ENCODE peak calls at places on chromosome 1, in five cellular contexts. M is mesendoderm; Z is neural progenitor cell; A is CD8-positive, alpha-beta T cell; Q is NCI-H1092 treated with DMSO at 0.1 percent for 48 hours. S is an unnamed sample.

GRCh38 chr1:87333692-87334347 is 5.1 kb downstream of the LMO4 start:
- DNase-seq in M (no peak), Z (no peak), A (no peak), Q (no peak), S (no peak)

GRCh38 chr1:92442351-92442750 is 44.4 kb downstream of the GFI1 start:
- DNase-seq in M (no peak), Z (no peak), A (no peak), Q (no peak), S (no peak)

GRCh38 chr1:46447499-46448108 is 42.0 kb upstream of the DMBX1 start:
- DNase-seq in M (no peak), Z (no peak), A (no peak), Q (no peak), S (peak)

GRCh38 chr1:67393240-67393639 is 37.0 kb downstream of the SERBP1 start:
- DNase-seq in M (peak), Z (no peak), A (no peak), Q (peak), S (no peak)

GRCh38 chr1:236534164-236534651 is 10.4 kb downstream of the LGALS8 start:
- DNase-seq in M (no peak), Z (no peak), A (peak), Q (no peak), S (no peak)

GRCh38 chr1:11794446-11795237 is 11.1 kb downstream of the MTHFR start:
- DNase-seq in M (no peak), Z (no peak), A (no peak), Q (no peak), S (no peak)

GRCh38 chr1:224736619-224737352 is 120.7 kb downstream of the CNIH3 start:
- DNase-seq in M (peak), Z (no peak), A (no peak), Q (no peak), S (no peak)

GRCh38 chr1:113701429-113701828 is 57.9 kb downstream of the PHTF1 start:
- DNase-seq in M (peak), Z (peak), A (no peak), Q (no peak), S (no peak)

GRCh38 chr1:53957231-53957818 is 11.2 kb downstream of the LRRC42 start:
- DNase-seq in M (peak), Z (no peak), A (no peak), Q (peak), S (no peak)

GRCh38 chr1:22673486-22674409 is 20.7 kb downstream of the C1QB start:
- DNase-seq in M (peak), Z (peak), A (no peak), Q (peak), S (peak)

GRCh38 chr1:224054012-224054411 is 59.9 kb upstream of the FBXO28 start:
- DNase-seq in M (no peak), Z (no peak), A (no peak), Q (no peak), S (no peak)

GRCh38 chr1:9782116-9782751 is 41.5 kb downstream of the CLSTN1 start:
- DNase-seq in M (no peak), Z (no peak), A (no peak), Q (no peak), S (no peak)